ENCODE peak calls at places on chromosomes 6 and 20, in four cellular contexts. One of them, this sample, is unnamed.

GRCh38 chr20:50321797-50322480 is 131.3 kb downstream of the CEBPB start:
- DNase-seq in H1: no peak
- DNase-seq in IMR-90: peak; percentile 72
- DNase-seq in mesendoderm: no peak
- DNase-seq in this sample: no peak

GRCh38 chr6:159441704-159441981 is 251.4 kb downstream of the SOD2 start:
- DNase-seq in H1: no peak
- DNase-seq in mesendoderm: no peak
- DNase-seq in IMR-90: no peak
- DNase-seq in this sample: no peak

GRCh38 chr20:1434571-1435336 is 31.9 kb downstream of the NSFL1C start:
- DNase-seq in H1: no peak
- DNase-seq in IMR-90: peak; percentile 92
- DNase-seq in mesendoderm: peak; percentile 67
- DNase-seq in this sample: no peak

GRCh38 chr20:48349673-48350072 is 478.1 kb downstream of the PREX1 start:
- DNase-seq in IMR-90: no peak
- DNase-seq in mesendoderm: no peak
- DNase-seq in H1: no peak
- DNase-seq in this sample: no peak

GRCh38 chr20:25257130-25257529 is 9.2 kb downstream of the PYGB start:
- DNase-seq in mesendoderm: no peak
- DNase-seq in IMR-90: no peak
- DNase-seq in H1: peak; percentile 14
- DNase-seq in this sample: peak; percentile 12

GRCh38 chr6:105835373-105835772 is 250.8 kb upstream of the PRDM1 start:
- DNase-seq in mesendoderm: peak; percentile 86
- DNase-seq in IMR-90: peak; percentile 48
- DNase-seq in H1: peak; percentile 56
- DNase-seq in this sample: peak; percentile 76

GRCh38 chr6:20706293-20707165 is 172.3 kb downstream of the CDKAL1 start:
- DNase-seq in H1: no peak
- DNase-seq in IMR-90: peak; percentile 73
- DNase-seq in mesendoderm: no peak
- DNase-seq in this sample: no peak

GRCh38 chr6:14754636-14755513 is 491.0 kb upstream of the JARID2 start:
- DNase-seq in mesendoderm: no peak
- DNase-seq in H1: no peak
- DNase-seq in IMR-90: no peak
- DNase-seq in this sample: no peak

GRCh38 chr6:10763006-10763405 is 15.4 kb downstream of the TMEM14B start:
- DNase-seq in IMR-90: peak; percentile 82
- DNase-seq in mesendoderm: no peak
- DNase-seq in H1: no peak
- DNase-seq in this sample: no peak

GRCh38 chr6:36793296-36793912 is 45.8 kb downstream of the CPNE5 start:
- DNase-seq in mesendoderm: no peak
- DNase-seq in H1: no peak
- DNase-seq in IMR-90: no peak
- DNase-seq in this sample: no peak

GRCh38 chr6:30589754-30590358 is 18.6 kb downstream of the ABCF1 start:
- DNase-seq in H1: no peak
- DNase-seq in mesendoderm: no peak
- DNase-seq in IMR-90: no peak
- DNase-seq in this sample: no peak

GRCh38 chr20:62616728-62617621 is 25.3 kb upstream of the SLCO4A1 start:
- DNase-seq in H1: peak; percentile 83
- DNase-seq in IMR-90: peak; percentile 49
- DNase-seq in mesendoderm: peak; percentile 60
- DNase-seq in this sample: peak; percentile 78

GRCh38 chr6:34025112-34025807 is 120.6 kb downstream of the GRM4 start:
- DNase-seq in IMR-90: no peak
- DNase-seq in mesendoderm: peak; percentile 81
- DNase-seq in H1: no peak
- DNase-seq in this sample: no peak

GRCh38 chr6:101178748-101179147 is 214.8 kb upstream of the GRIK2 start:
- DNase-seq in mesendoderm: no peak
- DNase-seq in H1: no peak
- DNase-seq in IMR-90: no peak
- DNase-seq in this sample: no peak

GRCh38 chr6:26537846-26538571 is at the start of gene HMGN4:
- DNase-seq in IMR-90: peak; percentile 90
- DNase-seq in mesendoderm: peak; percentile 97
- DNase-seq in H1: peak; percentile 87
- DNase-seq in this sample: peak; percentile 88

GRCh38 chr20:22371843-22372242 is 212.5 kb downstream of the FOXA2 start:
- DNase-seq in IMR-90: no peak
- DNase-seq in mesendoderm: no peak
- DNase-seq in H1: no peak
- DNase-seq in this sample: no peak

DNA sequence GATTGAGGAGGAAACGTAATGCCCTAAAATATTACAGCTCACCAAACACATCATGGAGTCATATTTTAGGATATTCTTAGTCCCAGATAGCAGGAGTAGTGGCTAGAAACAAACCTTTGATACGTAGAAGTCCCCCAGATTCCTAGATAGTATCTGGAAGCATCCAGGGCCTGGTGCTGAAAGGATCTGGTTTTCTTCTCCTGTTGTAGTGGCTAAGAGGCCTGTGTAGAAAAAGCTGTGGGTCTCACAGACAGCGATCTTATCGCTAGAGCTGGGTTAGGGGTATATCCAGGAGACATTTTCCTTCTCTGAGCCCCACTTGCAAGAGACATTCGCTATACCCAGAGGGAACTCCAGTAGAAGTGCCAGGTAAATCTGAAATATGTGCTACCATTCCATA is 139.9 kb downstream of the KCNQ5 start:
- DNase-seq in mesendoderm: peak; percentile 35
- DNase-seq in IMR-90: no peak
- DNase-seq in H1: no peak
- DNase-seq in this sample: no peak
- H3K18ac ChIP-seq in mesendoderm: no peak overlapping the region
- H3K18ac ChIP-seq in IMR-90: no peak overlapping the region
- H3K18ac ChIP-seq in H1: no peak overlapping the region
- H3K18ac ChIP-seq in this sample: no peak overlapping the region

GRCh38 chr6:165746331-165746730 is 83.3 kb upstream of the PDE10A start:
- DNase-seq in mesendoderm: no peak
- DNase-seq in H1: no peak
- DNase-seq in IMR-90: no peak
- DNase-seq in this sample: no peak

GRCh38 chr6:165745492-165745891 is 82.5 kb upstream of the PDE10A start:
- DNase-seq in mesendoderm: no peak
- DNase-seq in H1: no peak
- DNase-seq in IMR-90: no peak
- DNase-seq in this sample: no peak

GRCh38 chr6:165742047-165742446 is 79.0 kb upstream of the PDE10A start:
- DNase-seq in IMR-90: no peak
- DNase-seq in H1: no peak
- DNase-seq in mesendoderm: no peak
- DNase-seq in this sample: no peak

GRCh38 chr6:165743366-165743898 is 80.4 kb upstream of the PDE10A start:
- DNase-seq in H1: no peak
- DNase-seq in IMR-90: no peak
- DNase-seq in mesendoderm: no peak
- DNase-seq in this sample: no peak

GRCh38 chr6:165744515-165745228 is 81.6 kb upstream of the PDE10A start:
- DNase-seq in mesendoderm: no peak
- DNase-seq in H1: no peak
- DNase-seq in IMR-90: peak; percentile 41
- DNase-seq in this sample: no peak
- H3K56ac ChIP-seq in mesendoderm: no peak overlapping the region
- H3K56ac ChIP-seq in H1: no peak overlapping the region
- H3K56ac ChIP-seq in IMR-90: no peak overlapping the region
- H3K56ac ChIP-seq in this sample: no peak overlapping the region

DNA sequence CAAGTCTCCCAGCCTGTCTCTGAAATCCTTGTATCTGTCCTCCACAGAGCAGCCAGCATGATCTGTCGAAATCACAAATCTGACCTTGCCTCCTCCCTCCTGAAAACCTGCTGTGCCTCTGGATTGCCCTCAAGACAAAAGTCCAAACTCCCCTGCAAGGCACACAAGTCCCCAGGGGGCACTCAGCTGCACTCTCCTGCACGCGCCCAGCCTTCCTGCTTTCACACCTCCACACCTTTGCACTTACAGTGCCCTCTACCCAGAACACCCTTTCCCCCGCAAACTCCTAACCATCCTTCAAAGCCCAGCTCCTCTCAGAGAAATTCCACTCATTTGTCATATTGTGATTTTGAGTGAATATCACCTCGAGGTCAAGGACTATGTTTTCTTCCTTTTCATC is 83.4 kb upstream of the TOP1 start:
- DNase-seq in H1: no peak
- DNase-seq in IMR-90: no peak
- DNase-seq in mesendoderm: no peak
- DNase-seq in this sample: no peak
- H3K18ac ChIP-seq in H1: no peak overlapping the region
- H3K18ac ChIP-seq in IMR-90: no peak overlapping the region
- H3K18ac ChIP-seq in mesendoderm: no peak overlapping the region
- H3K18ac ChIP-seq in this sample: no peak overlapping the region

GRCh38 chr6:112286010-112286409 is 31.6 kb upstream of the LAMA4 start:
- DNase-seq in mesendoderm: peak; percentile 23
- DNase-seq in IMR-90: no peak
- DNase-seq in H1: no peak
- DNase-seq in this sample: no peak
- H3K56ac ChIP-seq in mesendoderm: no peak overlapping the region
- H3K56ac ChIP-seq in IMR-90: no peak overlapping the region
- H3K56ac ChIP-seq in H1: no peak overlapping the region
- H3K56ac ChIP-seq in this sample: no peak overlapping the region

DNA sequence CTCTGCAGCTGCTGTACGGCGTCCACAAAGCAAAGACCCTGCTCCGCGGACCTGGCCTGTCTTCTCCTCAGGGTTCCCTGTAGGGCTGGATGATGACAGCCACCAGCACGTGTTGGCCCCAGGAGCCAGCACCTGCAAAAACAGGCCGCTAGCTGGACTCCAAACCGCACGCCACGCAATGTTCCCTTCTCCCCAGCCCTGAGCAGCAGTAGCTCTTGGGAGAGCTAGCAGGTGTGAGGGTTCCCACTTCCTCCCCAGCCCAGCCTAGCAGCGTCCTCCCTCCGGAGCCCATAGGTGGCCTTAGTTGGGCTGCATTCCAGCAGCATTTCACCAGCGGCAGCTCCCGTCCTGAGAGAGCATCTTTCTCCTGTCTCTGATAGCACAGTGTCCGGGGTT is 42.3 kb downstream of the DACT2 start:
- DNase-seq in H1: no peak
- DNase-seq in IMR-90: no peak
- DNase-seq in mesendoderm: no peak
- DNase-seq in this sample: no peak
- H3K18ac ChIP-seq in H1: no peak overlapping the region
- H3K18ac ChIP-seq in IMR-90: no peak overlapping the region
- H3K18ac ChIP-seq in mesendoderm: no peak overlapping the region
- H3K18ac ChIP-seq in this sample: no peak overlapping the region

This sample was measured in H9.